ENCODE peak calls at places on chromosomes 7 and 10, in four cellular contexts. E, A, X and G are unnamed samples.

GRCh38 chr10:117271427-117271826 is 30.5 kb downstream of the SLC18A2 start:
- DNase-seq in E (no peak), A (no peak), X (no peak), G (no peak)

GRCh38 chr7:6533893-6534804 is 17.1 kb downstream of the GRID2IP start:
- DNase-seq in E (no peak), A (no peak), X (no peak), G (no peak)

GRCh38 chr7:98329100-98329871 is 47.8 kb downstream of the BRI3 start:
- DNase-seq in E (no peak), A (no peak), X (no peak), G (peak; percentile 28)

GRCh38 chr10:18142151-18142550 is 1.9 kb downstream of the CACNB2 start:
- DNase-seq in E (no peak), A (no peak), X (no peak), G (no peak)

GRCh38 chr7:28358423-28358868 is 53.9 kb upstream of the CREB5 start:
- DNase-seq in E (peak; percentile 9), A (peak; percentile 100), X (no peak), G (no peak)

GRCh38 chr7:44217133-44217714 is 16.4 kb downstream of the YKT6 start:
- DNase-seq in E (no peak), A (no peak), X (no peak), G (peak; percentile 68)

GRCh38 chr10:48885376-48885775 is 54.3 kb downstream of the LRRC18 start:
- DNase-seq in E (no peak), A (no peak), X (no peak), G (no peak)

GRCh38 chr10:80163741-80164341 is 31.3 kb downstream of the PLAC9 start:
- DNase-seq in E (no peak), A (peak; percentile 53), X (no peak), G (peak; percentile 60)

GRCh38 chr7:25031007-25031406 is 51.0 kb upstream of the OSBPL3 start:
- DNase-seq in E (no peak), A (no peak), X (no peak), G (no peak)

GRCh38 chr10:31698169-31698890 is 230.3 kb downstream of the ARHGAP12 start:
- DNase-seq in E (peak; percentile 28), A (no peak), X (no peak), G (no peak)

GRCh38 chr7:106329971-106330733 is 45.4 kb upstream of the NAMPT start:
- DNase-seq in E (no peak), A (no peak), X (no peak), G (no peak)

GRCh38 chr7:40827217-40828085 is 692.6 kb downstream of the SUGCT start:
- DNase-seq in E (no peak), A (peak; percentile 90), X (no peak), G (no peak)

GRCh38 chr10:67308912-67309311 is 383.1 kb downstream of the LRRTM3 start:
- DNase-seq in E (no peak), A (no peak), X (no peak), G (no peak)

GRCh38 chr7:1087952-1088920 is at the start of gene GPER1:
- DNase-seq in E (peak; percentile 39), A (peak; percentile 81), X (no peak), G (no peak)

GRCh38 chr7:24783731-24784130 is 26.5 kb upstream of the GSDME start:
- DNase-seq in E (no peak), A (no peak), X (no peak), G (no peak)

GRCh38 chr7:130322615-130323014 is 22.0 kb upstream of the CPA5 start:
- DNase-seq in E (no peak), A (no peak), X (no peak), G (no peak)

GRCh38 chr7:51308738-51309102 is 7.9 kb downstream of the COBL start:
- DNase-seq in E (no peak), A (peak; percentile 3), X (no peak), G (no peak)

GRCh38 chr7:105133986-105134655 is 120.1 kb downstream of the KMT2E start:
- DNase-seq in E (no peak), A (no peak), X (no peak), G (no peak)

GRCh38 chr7:131284702-131285419 is 42.8 kb upstream of the MKLN1 start:
- DNase-seq in E (peak; percentile 68), A (peak; percentile 21), X (no peak), G (no peak)

GRCh38 chr10:58023341-58024073 is 244.2 kb downstream of the IPMK start:
- DNase-seq in E (peak; percentile 19), A (peak; percentile 86), X (no peak), G (no peak)

GRCh38 chr7:7274782-7275181 is 92.4 kb downstream of the C1GALT1 start:
- DNase-seq in E (no peak), A (no peak), X (no peak), G (no peak)

GRCh38 chr7:135215180-135215579 is 3.9 kb upstream of the WDR91 start:
- DNase-seq in E (no peak), A (no peak), X (no peak), G (no peak)

GRCh38 chr10:31804416-31804815 is 124.2 kb downstream of the ARHGAP12 start:
- DNase-seq in E (no peak), A (no peak), X (no peak), G (no peak)

GRCh38 chr7:157715938-157716280 is 379.1 kb downstream of the DNAJB6 start:
- DNase-seq in E (no peak), A (no peak), X (no peak), G (peak; percentile 59)